ENCODE peak calls at places on chromosomes 6 and 20, in six cellular contexts. One of them, this sample, is unnamed.

GRCh38 chr6:34709386-34709785 is 12.8 kb upstream of the ILRUN start:
- DNase-seq in lung microvascular endothelial cell: peak
- DNase-seq in activated CD4-positive, CD25-positive, alpha-beta regulatory T cell treated with anti-CD3 and anti-CD28 coated beads, Interleukin-2, amount 50 U/mL, for 16 hours: no peak
- DNase-seq in naive thymus-derived CD8-positive, alpha-beta T cell: no peak
- DNase-seq in activated CD4-positive, alpha-beta memory T cell treated with anti-CD3 and anti-CD28 coated beads, Interleukin-2, amount 10 ng/mL, durations not matched to agents 7 days and 5 days: no peak
- DNase-seq in NCI-H345: no peak
- DNase-seq in this sample: peak

GRCh38 chr6:167118006-167118405 is 4.9 kb upstream of the CCR6 start:
- DNase-seq in activated CD4-positive, alpha-beta memory T cell treated with anti-CD3 and anti-CD28 coated beads, Interleukin-2, amount 10 ng/mL, durations not matched to agents 7 days and 5 days: no peak
- DNase-seq in naive thymus-derived CD8-positive, alpha-beta T cell: no peak
- DNase-seq in lung microvascular endothelial cell: no peak
- DNase-seq in activated CD4-positive, CD25-positive, alpha-beta regulatory T cell treated with anti-CD3 and anti-CD28 coated beads, Interleukin-2, amount 50 U/mL, for 16 hours: no peak
- DNase-seq in NCI-H345: no peak
- DNase-seq in this sample: no peak

GRCh38 chr6:129485746-129486145 is 224.2 kb downstream of the ARHGAP18 start:
- DNase-seq in naive thymus-derived CD8-positive, alpha-beta T cell: no peak
- DNase-seq in activated CD4-positive, alpha-beta memory T cell treated with anti-CD3 and anti-CD28 coated beads, Interleukin-2, amount 10 ng/mL, durations not matched to agents 7 days and 5 days: no peak
- DNase-seq in NCI-H345: no peak
- DNase-seq in lung microvascular endothelial cell: no peak
- DNase-seq in activated CD4-positive, CD25-positive, alpha-beta regulatory T cell treated with anti-CD3 and anti-CD28 coated beads, Interleukin-2, amount 50 U/mL, for 16 hours: no peak
- DNase-seq in this sample: no peak

GRCh38 chr6:47093169-47093568 is 51.0 kb upstream of the ADGRF1 start:
- DNase-seq in NCI-H345: no peak
- DNase-seq in lung microvascular endothelial cell: no peak
- DNase-seq in activated CD4-positive, CD25-positive, alpha-beta regulatory T cell treated with anti-CD3 and anti-CD28 coated beads, Interleukin-2, amount 50 U/mL, for 16 hours: no peak
- DNase-seq in naive thymus-derived CD8-positive, alpha-beta T cell: no peak
- DNase-seq in activated CD4-positive, alpha-beta memory T cell treated with anti-CD3 and anti-CD28 coated beads, Interleukin-2, amount 10 ng/mL, durations not matched to agents 7 days and 5 days: no peak
- DNase-seq in this sample: no peak

GRCh38 chr6:2531426-2532208 is 219.1 kb downstream of the MYLK4 start:
- DNase-seq in lung microvascular endothelial cell: no peak
- DNase-seq in activated CD4-positive, CD25-positive, alpha-beta regulatory T cell treated with anti-CD3 and anti-CD28 coated beads, Interleukin-2, amount 50 U/mL, for 16 hours: no peak
- DNase-seq in NCI-H345: no peak
- DNase-seq in naive thymus-derived CD8-positive, alpha-beta T cell: no peak
- DNase-seq in activated CD4-positive, alpha-beta memory T cell treated with anti-CD3 and anti-CD28 coated beads, Interleukin-2, amount 10 ng/mL, durations not matched to agents 7 days and 5 days: no peak
- DNase-seq in this sample: no peak

GRCh38 chr6:149316740-149317655 is 514 bp upstream of the TAB2 start:
- DNase-seq in activated CD4-positive, CD25-positive, alpha-beta regulatory T cell treated with anti-CD3 and anti-CD28 coated beads, Interleukin-2, amount 50 U/mL, for 16 hours: peak
- DNase-seq in naive thymus-derived CD8-positive, alpha-beta T cell: peak
- DNase-seq in activated CD4-positive, alpha-beta memory T cell treated with anti-CD3 and anti-CD28 coated beads, Interleukin-2, amount 10 ng/mL, durations not matched to agents 7 days and 5 days: peak
- DNase-seq in lung microvascular endothelial cell: peak
- DNase-seq in NCI-H345: peak
- DNase-seq in this sample: peak

GRCh38 chr20:19382371-19382770 is 169.9 kb downstream of the SLC24A3 start:
- DNase-seq in activated CD4-positive, CD25-positive, alpha-beta regulatory T cell treated with anti-CD3 and anti-CD28 coated beads, Interleukin-2, amount 50 U/mL, for 16 hours: no peak
- DNase-seq in NCI-H345: no peak
- DNase-seq in activated CD4-positive, alpha-beta memory T cell treated with anti-CD3 and anti-CD28 coated beads, Interleukin-2, amount 10 ng/mL, durations not matched to agents 7 days and 5 days: no peak
- DNase-seq in naive thymus-derived CD8-positive, alpha-beta T cell: no peak
- DNase-seq in lung microvascular endothelial cell: no peak
- DNase-seq in this sample: no peak

GRCh38 chr20:58558483-58559367 is 43.5 kb upstream of the APCDD1L start:
- DNase-seq in lung microvascular endothelial cell: no peak
- DNase-seq in activated CD4-positive, alpha-beta memory T cell treated with anti-CD3 and anti-CD28 coated beads, Interleukin-2, amount 10 ng/mL, durations not matched to agents 7 days and 5 days: no peak
- DNase-seq in NCI-H345: no peak
- DNase-seq in naive thymus-derived CD8-positive, alpha-beta T cell: no peak
- DNase-seq in activated CD4-positive, CD25-positive, alpha-beta regulatory T cell treated with anti-CD3 and anti-CD28 coated beads, Interleukin-2, amount 50 U/mL, for 16 hours: no peak
- DNase-seq in this sample: no peak

GRCh38 chr20:63807654-63808053 is 23.4 kb downstream of the ZBTB46 start:
- DNase-seq in lung microvascular endothelial cell: no peak
- DNase-seq in activated CD4-positive, CD25-positive, alpha-beta regulatory T cell treated with anti-CD3 and anti-CD28 coated beads, Interleukin-2, amount 50 U/mL, for 16 hours: no peak
- DNase-seq in naive thymus-derived CD8-positive, alpha-beta T cell: no peak
- DNase-seq in NCI-H345: no peak
- DNase-seq in activated CD4-positive, alpha-beta memory T cell treated with anti-CD3 and anti-CD28 coated beads, Interleukin-2, amount 10 ng/mL, durations not matched to agents 7 days and 5 days: no peak
- DNase-seq in this sample: no peak

GRCh38 chr6:110140650-110141049 is 38.8 kb downstream of the WASF1 start:
- DNase-seq in activated CD4-positive, alpha-beta memory T cell treated with anti-CD3 and anti-CD28 coated beads, Interleukin-2, amount 10 ng/mL, durations not matched to agents 7 days and 5 days: no peak
- DNase-seq in activated CD4-positive, CD25-positive, alpha-beta regulatory T cell treated with anti-CD3 and anti-CD28 coated beads, Interleukin-2, amount 50 U/mL, for 16 hours: no peak
- DNase-seq in naive thymus-derived CD8-positive, alpha-beta T cell: no peak
- DNase-seq in lung microvascular endothelial cell: peak
- DNase-seq in NCI-H345: no peak
- DNase-seq in this sample: peak

GRCh38 chr20:51354191-51354768 is 188.2 kb downstream of the NFATC2 start:
- DNase-seq in activated CD4-positive, alpha-beta memory T cell treated with anti-CD3 and anti-CD28 coated beads, Interleukin-2, amount 10 ng/mL, durations not matched to agents 7 days and 5 days: no peak
- DNase-seq in lung microvascular endothelial cell: no peak
- DNase-seq in NCI-H345: no peak
- DNase-seq in naive thymus-derived CD8-positive, alpha-beta T cell: no peak
- DNase-seq in activated CD4-positive, CD25-positive, alpha-beta regulatory T cell treated with anti-CD3 and anti-CD28 coated beads, Interleukin-2, amount 50 U/mL, for 16 hours: no peak
- DNase-seq in this sample: peak

GRCh38 chr20:23061713-23062561 is 12.5 kb upstream of the THBD start:
- DNase-seq in activated CD4-positive, alpha-beta memory T cell treated with anti-CD3 and anti-CD28 coated beads, Interleukin-2, amount 10 ng/mL, durations not matched to agents 7 days and 5 days: no peak
- DNase-seq in NCI-H345: no peak
- DNase-seq in activated CD4-positive, CD25-positive, alpha-beta regulatory T cell treated with anti-CD3 and anti-CD28 coated beads, Interleukin-2, amount 50 U/mL, for 16 hours: no peak
- DNase-seq in naive thymus-derived CD8-positive, alpha-beta T cell: no peak
- DNase-seq in lung microvascular endothelial cell: peak
- DNase-seq in this sample: peak

GRCh38 chr20:50242863-50243609 is 52.4 kb downstream of the CEBPB start:
- DNase-seq in activated CD4-positive, CD25-positive, alpha-beta regulatory T cell treated with anti-CD3 and anti-CD28 coated beads, Interleukin-2, amount 50 U/mL, for 16 hours: no peak
- DNase-seq in NCI-H345: peak
- DNase-seq in activated CD4-positive, alpha-beta memory T cell treated with anti-CD3 and anti-CD28 coated beads, Interleukin-2, amount 10 ng/mL, durations not matched to agents 7 days and 5 days: no peak
- DNase-seq in lung microvascular endothelial cell: no peak
- DNase-seq in naive thymus-derived CD8-positive, alpha-beta T cell: no peak
- DNase-seq in this sample: peak

GRCh38 chr6:151723152-151723551 is 84.3 kb upstream of the ESR1 start:
- DNase-seq in NCI-H345: no peak
- DNase-seq in activated CD4-positive, CD25-positive, alpha-beta regulatory T cell treated with anti-CD3 and anti-CD28 coated beads, Interleukin-2, amount 50 U/mL, for 16 hours: peak
- DNase-seq in lung microvascular endothelial cell: no peak
- DNase-seq in activated CD4-positive, alpha-beta memory T cell treated with anti-CD3 and anti-CD28 coated beads, Interleukin-2, amount 10 ng/mL, durations not matched to agents 7 days and 5 days: no peak
- DNase-seq in naive thymus-derived CD8-positive, alpha-beta T cell: no peak
- DNase-seq in this sample: no peak

GRCh38 chr6:52227495-52227894 is 16.8 kb downstream of the IL17F start:
- DNase-seq in activated CD4-positive, alpha-beta memory T cell treated with anti-CD3 and anti-CD28 coated beads, Interleukin-2, amount 10 ng/mL, durations not matched to agents 7 days and 5 days: peak
- DNase-seq in activated CD4-positive, CD25-positive, alpha-beta regulatory T cell treated with anti-CD3 and anti-CD28 coated beads, Interleukin-2, amount 50 U/mL, for 16 hours: no peak
- DNase-seq in lung microvascular endothelial cell: no peak
- DNase-seq in naive thymus-derived CD8-positive, alpha-beta T cell: no peak
- DNase-seq in NCI-H345: no peak
- DNase-seq in this sample: no peak

GRCh38 chr6:40427196-40427595 is 160.0 kb downstream of the LRFN2 start:
- DNase-seq in activated CD4-positive, alpha-beta memory T cell treated with anti-CD3 and anti-CD28 coated beads, Interleukin-2, amount 10 ng/mL, durations not matched to agents 7 days and 5 days: no peak
- DNase-seq in lung microvascular endothelial cell: no peak
- DNase-seq in naive thymus-derived CD8-positive, alpha-beta T cell: no peak
- DNase-seq in activated CD4-positive, CD25-positive, alpha-beta regulatory T cell treated with anti-CD3 and anti-CD28 coated beads, Interleukin-2, amount 50 U/mL, for 16 hours: no peak
- DNase-seq in NCI-H345: no peak
- DNase-seq in this sample: no peak

GRCh38 chr6:91132461-91132860 is 545.6 kb upstream of the MAP3K7 start:
- DNase-seq in activated CD4-positive, alpha-beta memory T cell treated with anti-CD3 and anti-CD28 coated beads, Interleukin-2, amount 10 ng/mL, durations not matched to agents 7 days and 5 days: no peak
- DNase-seq in naive thymus-derived CD8-positive, alpha-beta T cell: no peak
- DNase-seq in lung microvascular endothelial cell: no peak
- DNase-seq in NCI-H345: no peak
- DNase-seq in activated CD4-positive, CD25-positive, alpha-beta regulatory T cell treated with anti-CD3 and anti-CD28 coated beads, Interleukin-2, amount 50 U/mL, for 16 hours: no peak
- DNase-seq in this sample: no peak

GRCh38 chr6:11718461-11718860 is 60.1 kb downstream of the ADTRP start:
- DNase-seq in naive thymus-derived CD8-positive, alpha-beta T cell: no peak
- DNase-seq in NCI-H345: no peak
- DNase-seq in lung microvascular endothelial cell: no peak
- DNase-seq in activated CD4-positive, CD25-positive, alpha-beta regulatory T cell treated with anti-CD3 and anti-CD28 coated beads, Interleukin-2, amount 50 U/mL, for 16 hours: no peak
- DNase-seq in activated CD4-positive, alpha-beta memory T cell treated with anti-CD3 and anti-CD28 coated beads, Interleukin-2, amount 10 ng/mL, durations not matched to agents 7 days and 5 days: no peak
- DNase-seq in this sample: no peak

GRCh38 chr6:34238507-34239239 is 2.0 kb downstream of the HMGA1 start:
- DNase-seq in lung microvascular endothelial cell: no peak
- DNase-seq in activated CD4-positive, alpha-beta memory T cell treated with anti-CD3 and anti-CD28 coated beads, Interleukin-2, amount 10 ng/mL, durations not matched to agents 7 days and 5 days: no peak
- DNase-seq in naive thymus-derived CD8-positive, alpha-beta T cell: no peak
- DNase-seq in activated CD4-positive, CD25-positive, alpha-beta regulatory T cell treated with anti-CD3 and anti-CD28 coated beads, Interleukin-2, amount 50 U/mL, for 16 hours: no peak
- DNase-seq in NCI-H345: no peak
- DNase-seq in this sample: no peak

GRCh38 chr6:139375239-139376053 is 998 bp upstream of the CITED2 start:
- DNase-seq in activated CD4-positive, CD25-positive, alpha-beta regulatory T cell treated with anti-CD3 and anti-CD28 coated beads, Interleukin-2, amount 50 U/mL, for 16 hours: peak
- DNase-seq in lung microvascular endothelial cell: peak
- DNase-seq in naive thymus-derived CD8-positive, alpha-beta T cell: peak
- DNase-seq in activated CD4-positive, alpha-beta memory T cell treated with anti-CD3 and anti-CD28 coated beads, Interleukin-2, amount 10 ng/mL, durations not matched to agents 7 days and 5 days: peak
- DNase-seq in NCI-H345: peak
- DNase-seq in this sample: peak

GRCh38 chr6:37713529-37714119 is 15.9 kb upstream of the MDGA1 start:
- DNase-seq in NCI-H345: no peak
- DNase-seq in naive thymus-derived CD8-positive, alpha-beta T cell: no peak
- DNase-seq in lung microvascular endothelial cell: no peak
- DNase-seq in activated CD4-positive, alpha-beta memory T cell treated with anti-CD3 and anti-CD28 coated beads, Interleukin-2, amount 10 ng/mL, durations not matched to agents 7 days and 5 days: no peak
- DNase-seq in activated CD4-positive, CD25-positive, alpha-beta regulatory T cell treated with anti-CD3 and anti-CD28 coated beads, Interleukin-2, amount 50 U/mL, for 16 hours: no peak
- DNase-seq in this sample: no peak

GRCh38 chr20:21105429-21106170 is 558 bp downstream of the LINC00237 start:
- DNase-seq in NCI-H345: no peak
- DNase-seq in lung microvascular endothelial cell: no peak
- DNase-seq in naive thymus-derived CD8-positive, alpha-beta T cell: no peak
- DNase-seq in activated CD4-positive, CD25-positive, alpha-beta regulatory T cell treated with anti-CD3 and anti-CD28 coated beads, Interleukin-2, amount 50 U/mL, for 16 hours: no peak
- DNase-seq in activated CD4-positive, alpha-beta memory T cell treated with anti-CD3 and anti-CD28 coated beads, Interleukin-2, amount 10 ng/mL, durations not matched to agents 7 days and 5 days: no peak
- DNase-seq in this sample: no peak

GRCh38 chr20:11569163-11569562 is 348.5 kb upstream of the BTBD3 start:
- DNase-seq in lung microvascular endothelial cell: no peak
- DNase-seq in activated CD4-positive, CD25-positive, alpha-beta regulatory T cell treated with anti-CD3 and anti-CD28 coated beads, Interleukin-2, amount 50 U/mL, for 16 hours: no peak
- DNase-seq in NCI-H345: no peak
- DNase-seq in naive thymus-derived CD8-positive, alpha-beta T cell: no peak
- DNase-seq in activated CD4-positive, alpha-beta memory T cell treated with anti-CD3 and anti-CD28 coated beads, Interleukin-2, amount 10 ng/mL, durations not matched to agents 7 days and 5 days: no peak
- DNase-seq in this sample: no peak

GRCh38 chr6:33746651-33747100 is at the start of gene IP6K3:
- DNase-seq in activated CD4-positive, alpha-beta memory T cell treated with anti-CD3 and anti-CD28 coated beads, Interleukin-2, amount 10 ng/mL, durations not matched to agents 7 days and 5 days: no peak
- DNase-seq in naive thymus-derived CD8-positive, alpha-beta T cell: no peak
- DNase-seq in activated CD4-positive, CD25-positive, alpha-beta regulatory T cell treated with anti-CD3 and anti-CD28 coated beads, Interleukin-2, amount 50 U/mL, for 16 hours: no peak
- DNase-seq in NCI-H345: no peak
- DNase-seq in lung microvascular endothelial cell: no peak
- DNase-seq in this sample: no peak

GRCh38 chr6:88785478-88785877 is 177.9 kb downstream of the RNGTT start:
- DNase-seq in NCI-H345: no peak
- DNase-seq in lung microvascular endothelial cell: no peak
- DNase-seq in naive thymus-derived CD8-positive, alpha-beta T cell: no peak
- DNase-seq in activated CD4-positive, CD25-positive, alpha-beta regulatory T cell treated with anti-CD3 and anti-CD28 coated beads, Interleukin-2, amount 50 U/mL, for 16 hours: no peak
- DNase-seq in activated CD4-positive, alpha-beta memory T cell treated with anti-CD3 and anti-CD28 coated beads, Interleukin-2, amount 10 ng/mL, durations not matched to agents 7 days and 5 days: no peak
- DNase-seq in this sample: no peak

GRCh38 chr6:136932599-136932998 is 10.5 kb downstream of the SLC35D3 start:
- DNase-seq in activated CD4-positive, CD25-positive, alpha-beta regulatory T cell treated with anti-CD3 and anti-CD28 coated beads, Interleukin-2, amount 50 U/mL, for 16 hours: no peak
- DNase-seq in NCI-H345: no peak
- DNase-seq in lung microvascular endothelial cell: no peak
- DNase-seq in naive thymus-derived CD8-positive, alpha-beta T cell: no peak
- DNase-seq in activated CD4-positive, alpha-beta memory T cell treated with anti-CD3 and anti-CD28 coated beads, Interleukin-2, amount 10 ng/mL, durations not matched to agents 7 days and 5 days: no peak
- DNase-seq in this sample: no peak

GRCh38 chr6:11598687-11599086 is 61.1 kb downstream of the TMEM170B start:
- DNase-seq in activated CD4-positive, alpha-beta memory T cell treated with anti-CD3 and anti-CD28 coated beads, Interleukin-2, amount 10 ng/mL, durations not matched to agents 7 days and 5 days: no peak
- DNase-seq in activated CD4-positive, CD25-positive, alpha-beta regulatory T cell treated with anti-CD3 and anti-CD28 coated beads, Interleukin-2, amount 50 U/mL, for 16 hours: no peak
- DNase-seq in naive thymus-derived CD8-positive, alpha-beta T cell: no peak
- DNase-seq in NCI-H345: no peak
- DNase-seq in lung microvascular endothelial cell: no peak
- DNase-seq in this sample: no peak

GRCh38 chr6:17093692-17094091 is 8.2 kb upstream of the STMND1 start:
- DNase-seq in activated CD4-positive, CD25-positive, alpha-beta regulatory T cell treated with anti-CD3 and anti-CD28 coated beads, Interleukin-2, amount 50 U/mL, for 16 hours: no peak
- DNase-seq in activated CD4-positive, alpha-beta memory T cell treated with anti-CD3 and anti-CD28 coated beads, Interleukin-2, amount 10 ng/mL, durations not matched to agents 7 days and 5 days: no peak
- DNase-seq in lung microvascular endothelial cell: no peak
- DNase-seq in NCI-H345: no peak
- DNase-seq in naive thymus-derived CD8-positive, alpha-beta T cell: no peak
- DNase-seq in this sample: peak

GRCh38 chr20:31562241-31562640 is 42.8 kb upstream of the ID1 start:
- DNase-seq in activated CD4-positive, CD25-positive, alpha-beta regulatory T cell treated with anti-CD3 and anti-CD28 coated beads, Interleukin-2, amount 50 U/mL, for 16 hours: no peak
- DNase-seq in NCI-H345: no peak
- DNase-seq in lung microvascular endothelial cell: no peak
- DNase-seq in naive thymus-derived CD8-positive, alpha-beta T cell: no peak
- DNase-seq in activated CD4-positive, alpha-beta memory T cell treated with anti-CD3 and anti-CD28 coated beads, Interleukin-2, amount 10 ng/mL, durations not matched to agents 7 days and 5 days: no peak
- DNase-seq in this sample: no peak

GRCh38 chr20:38343107-38343797 is 3.0 kb upstream of the LBP start:
- DNase-seq in naive thymus-derived CD8-positive, alpha-beta T cell: no peak
- DNase-seq in activated CD4-positive, alpha-beta memory T cell treated with anti-CD3 and anti-CD28 coated beads, Interleukin-2, amount 10 ng/mL, durations not matched to agents 7 days and 5 days: no peak
- DNase-seq in activated CD4-positive, CD25-positive, alpha-beta regulatory T cell treated with anti-CD3 and anti-CD28 coated beads, Interleukin-2, amount 50 U/mL, for 16 hours: no peak
- DNase-seq in NCI-H345: no peak
- DNase-seq in lung microvascular endothelial cell: no peak
- DNase-seq in this sample: peak

GRCh38 chr20:11221046-11221445 is 547.2 kb upstream of the JAG1 start:
- DNase-seq in lung microvascular endothelial cell: no peak
- DNase-seq in activated CD4-positive, alpha-beta memory T cell treated with anti-CD3 and anti-CD28 coated beads, Interleukin-2, amount 10 ng/mL, durations not matched to agents 7 days and 5 days: no peak
- DNase-seq in NCI-H345: no peak
- DNase-seq in naive thymus-derived CD8-positive, alpha-beta T cell: no peak
- DNase-seq in activated CD4-positive, CD25-positive, alpha-beta regulatory T cell treated with anti-CD3 and anti-CD28 coated beads, Interleukin-2, amount 50 U/mL, for 16 hours: no peak
- DNase-seq in this sample: no peak